ENCODE peak calls at places on chromosomes 4 and X, in seven cellular contexts. One of them, this sample, is unnamed.

GRCh38 chrX:16479206-16479869 is 170.6 kb upstream of the S100G start:
- DNase-seq in activated T-cell treated with anti-CD3 and anti-CD28 coated beads, Interleukin-2, amount 50 U/mL, for 1 hour: no peak
- DNase-seq in activated CD8-positive, alpha-beta memory T cell treated with anti-CD3 and anti-CD28 coated beads for 1 hour: no peak
- DNase-seq in HepG2: peak; percentile 20
- DNase-seq in body of pancreas: no peak
- DNase-seq in T-cell: no peak
- DNase-seq in right atrium auricular region: no peak
- DNase-seq in this sample: no peak

GRCh38 chr4:70008771-70009170 is 13.0 kb downstream of the STATH start:
- DNase-seq in T-cell: no peak
- DNase-seq in body of pancreas: no peak
- DNase-seq in right atrium auricular region: no peak
- DNase-seq in activated CD8-positive, alpha-beta memory T cell treated with anti-CD3 and anti-CD28 coated beads for 1 hour: no peak
- DNase-seq in activated T-cell treated with anti-CD3 and anti-CD28 coated beads, Interleukin-2, amount 50 U/mL, for 1 hour: no peak
- DNase-seq in HepG2: no peak
- DNase-seq in this sample: no peak

GRCh38 chrX:132482632-132483031 is 6.2 kb downstream of the MBNL3 start:
- DNase-seq in activated T-cell treated with anti-CD3 and anti-CD28 coated beads, Interleukin-2, amount 50 U/mL, for 1 hour: no peak
- DNase-seq in HepG2: peak; percentile 83
- DNase-seq in T-cell: no peak
- DNase-seq in activated CD8-positive, alpha-beta memory T cell treated with anti-CD3 and anti-CD28 coated beads for 1 hour: no peak
- DNase-seq in body of pancreas: no peak
- DNase-seq in right atrium auricular region: no peak
- DNase-seq in this sample: no peak

GRCh38 chr4:97778174-97778573 is 365.1 kb downstream of the STPG2 start:
- DNase-seq in T-cell: no peak
- DNase-seq in body of pancreas: no peak
- DNase-seq in activated CD8-positive, alpha-beta memory T cell treated with anti-CD3 and anti-CD28 coated beads for 1 hour: no peak
- DNase-seq in activated T-cell treated with anti-CD3 and anti-CD28 coated beads, Interleukin-2, amount 50 U/mL, for 1 hour: no peak
- DNase-seq in right atrium auricular region: no peak
- DNase-seq in HepG2: no peak
- DNase-seq in this sample: no peak

GRCh38 chrX:139423186-139423585 is 107.4 kb upstream of the F9 start:
- DNase-seq in body of pancreas: no peak
- DNase-seq in activated T-cell treated with anti-CD3 and anti-CD28 coated beads, Interleukin-2, amount 50 U/mL, for 1 hour: no peak
- DNase-seq in T-cell: no peak
- DNase-seq in right atrium auricular region: no peak
- DNase-seq in HepG2: no peak
- DNase-seq in activated CD8-positive, alpha-beta memory T cell treated with anti-CD3 and anti-CD28 coated beads for 1 hour: no peak
- DNase-seq in this sample: no peak

GRCh38 chrX:70455366-70456202 is 10.9 kb downstream of the DLG3 start:
- DNase-seq in activated CD8-positive, alpha-beta memory T cell treated with anti-CD3 and anti-CD28 coated beads for 1 hour: no peak
- DNase-seq in HepG2: no peak
- DNase-seq in activated T-cell treated with anti-CD3 and anti-CD28 coated beads, Interleukin-2, amount 50 U/mL, for 1 hour: no peak
- DNase-seq in right atrium auricular region: no peak
- DNase-seq in body of pancreas: peak; percentile 31
- DNase-seq in T-cell: no peak
- DNase-seq in this sample: no peak

GRCh38 chr4:82560853-82561744 is 689 bp downstream of the TMEM150C start:
- DNase-seq in right atrium auricular region: no peak
- DNase-seq in activated T-cell treated with anti-CD3 and anti-CD28 coated beads, Interleukin-2, amount 50 U/mL, for 1 hour: no peak
- DNase-seq in activated CD8-positive, alpha-beta memory T cell treated with anti-CD3 and anti-CD28 coated beads for 1 hour: no peak
- DNase-seq in T-cell: no peak
- DNase-seq in body of pancreas: peak; percentile 13
- DNase-seq in HepG2: no peak
- DNase-seq in this sample: no peak

GRCh38 chrX:88883205-88883604 is 136.2 kb downstream of the CPXCR1 start:
- DNase-seq in HepG2: no peak
- DNase-seq in body of pancreas: no peak
- DNase-seq in activated T-cell treated with anti-CD3 and anti-CD28 coated beads, Interleukin-2, amount 50 U/mL, for 1 hour: no peak
- DNase-seq in right atrium auricular region: no peak
- DNase-seq in activated CD8-positive, alpha-beta memory T cell treated with anti-CD3 and anti-CD28 coated beads for 1 hour: no peak
- DNase-seq in T-cell: no peak
- DNase-seq in this sample: no peak

GRCh38 chr4:22897520-22898108 is 204.9 kb downstream of the GBA3 start:
- DNase-seq in T-cell: no peak
- DNase-seq in activated CD8-positive, alpha-beta memory T cell treated with anti-CD3 and anti-CD28 coated beads for 1 hour: no peak
- DNase-seq in right atrium auricular region: no peak
- DNase-seq in activated T-cell treated with anti-CD3 and anti-CD28 coated beads, Interleukin-2, amount 50 U/mL, for 1 hour: no peak
- DNase-seq in HepG2: peak; percentile 16
- DNase-seq in body of pancreas: peak; percentile 19
- DNase-seq in this sample: no peak

GRCh38 chrX:149829751-149830191 is 48.0 kb downstream of the MAGEA9 start:
- DNase-seq in right atrium auricular region: no peak
- DNase-seq in HepG2: no peak
- DNase-seq in activated T-cell treated with anti-CD3 and anti-CD28 coated beads, Interleukin-2, amount 50 U/mL, for 1 hour: no peak
- DNase-seq in T-cell: peak; percentile 35
- DNase-seq in activated CD8-positive, alpha-beta memory T cell treated with anti-CD3 and anti-CD28 coated beads for 1 hour: no peak
- DNase-seq in body of pancreas: no peak
- DNase-seq in this sample: no peak

GRCh38 chr4:181952478-181952877 is 290.7 kb upstream of the TENM3 start:
- DNase-seq in activated CD8-positive, alpha-beta memory T cell treated with anti-CD3 and anti-CD28 coated beads for 1 hour: no peak
- DNase-seq in right atrium auricular region: no peak
- DNase-seq in HepG2: no peak
- DNase-seq in body of pancreas: no peak
- DNase-seq in T-cell: no peak
- DNase-seq in activated T-cell treated with anti-CD3 and anti-CD28 coated beads, Interleukin-2, amount 50 U/mL, for 1 hour: no peak
- DNase-seq in this sample: no peak

GRCh38 chrX:136814847-136815634 is 34.3 kb upstream of the ARHGEF6 start:
- DNase-seq in T-cell: no peak
- DNase-seq in activated CD8-positive, alpha-beta memory T cell treated with anti-CD3 and anti-CD28 coated beads for 1 hour: no peak
- DNase-seq in HepG2: peak; percentile 49
- DNase-seq in body of pancreas: no peak
- DNase-seq in right atrium auricular region: no peak
- DNase-seq in activated T-cell treated with anti-CD3 and anti-CD28 coated beads, Interleukin-2, amount 50 U/mL, for 1 hour: no peak
- DNase-seq in this sample: no peak

GRCh38 chr4:17203767-17204166 is 305.3 kb upstream of the LDB2 start:
- DNase-seq in activated CD8-positive, alpha-beta memory T cell treated with anti-CD3 and anti-CD28 coated beads for 1 hour: no peak
- DNase-seq in T-cell: no peak
- DNase-seq in activated T-cell treated with anti-CD3 and anti-CD28 coated beads, Interleukin-2, amount 50 U/mL, for 1 hour: no peak
- DNase-seq in body of pancreas: no peak
- DNase-seq in HepG2: no peak
- DNase-seq in right atrium auricular region: no peak
- DNase-seq in this sample: no peak

GRCh38 chr4:41154814-41155177 is 59.5 kb downstream of the APBB2 start:
- DNase-seq in right atrium auricular region: no peak
- DNase-seq in T-cell: no peak
- DNase-seq in activated CD8-positive, alpha-beta memory T cell treated with anti-CD3 and anti-CD28 coated beads for 1 hour: no peak
- DNase-seq in body of pancreas: no peak
- DNase-seq in HepG2: no peak
- DNase-seq in activated T-cell treated with anti-CD3 and anti-CD28 coated beads, Interleukin-2, amount 50 U/mL, for 1 hour: no peak
- DNase-seq in this sample: no peak

GRCh38 chr4:118964891-118965411 is 76.3 kb downstream of the SYNPO2 start:
- DNase-seq in activated CD8-positive, alpha-beta memory T cell treated with anti-CD3 and anti-CD28 coated beads for 1 hour: no peak
- DNase-seq in activated T-cell treated with anti-CD3 and anti-CD28 coated beads, Interleukin-2, amount 50 U/mL, for 1 hour: no peak
- DNase-seq in right atrium auricular region: no peak
- DNase-seq in T-cell: no peak
- DNase-seq in HepG2: no peak
- DNase-seq in body of pancreas: no peak
- DNase-seq in this sample: no peak

GRCh38 chrX:131762802-131763234 is 218.9 kb downstream of the OR13H1 start:
- DNase-seq in activated CD8-positive, alpha-beta memory T cell treated with anti-CD3 and anti-CD28 coated beads for 1 hour: no peak
- DNase-seq in HepG2: no peak
- DNase-seq in right atrium auricular region: no peak
- DNase-seq in body of pancreas: no peak
- DNase-seq in activated T-cell treated with anti-CD3 and anti-CD28 coated beads, Interleukin-2, amount 50 U/mL, for 1 hour: peak; percentile 51
- DNase-seq in T-cell: no peak
- DNase-seq in this sample: no peak

GRCh38 chr4:81756973-81757372 is 285.3 kb upstream of the RASGEF1B start:
- DNase-seq in activated CD8-positive, alpha-beta memory T cell treated with anti-CD3 and anti-CD28 coated beads for 1 hour: no peak
- DNase-seq in body of pancreas: no peak
- DNase-seq in HepG2: no peak
- DNase-seq in T-cell: no peak
- DNase-seq in right atrium auricular region: no peak
- DNase-seq in activated T-cell treated with anti-CD3 and anti-CD28 coated beads, Interleukin-2, amount 50 U/mL, for 1 hour: no peak
- DNase-seq in this sample: no peak

GRCh38 chr4:83179205-83179604 is 64.7 kb upstream of the PLAC8 start:
- DNase-seq in right atrium auricular region: no peak
- DNase-seq in activated CD8-positive, alpha-beta memory T cell treated with anti-CD3 and anti-CD28 coated beads for 1 hour: no peak
- DNase-seq in activated T-cell treated with anti-CD3 and anti-CD28 coated beads, Interleukin-2, amount 50 U/mL, for 1 hour: no peak
- DNase-seq in T-cell: no peak
- DNase-seq in HepG2: no peak
- DNase-seq in body of pancreas: no peak
- DNase-seq in this sample: no peak

GRCh38 chr4:34258176-34258575 is 1986.1 kb downstream of the ARAP2 start:
- DNase-seq in HepG2: no peak
- DNase-seq in T-cell: no peak
- DNase-seq in activated T-cell treated with anti-CD3 and anti-CD28 coated beads, Interleukin-2, amount 50 U/mL, for 1 hour: no peak
- DNase-seq in activated CD8-positive, alpha-beta memory T cell treated with anti-CD3 and anti-CD28 coated beads for 1 hour: no peak
- DNase-seq in right atrium auricular region: no peak
- DNase-seq in body of pancreas: no peak
- DNase-seq in this sample: no peak

This sample was measured in T-helper 2 cell.